ENCODE peak calls at places on chromosomes 3 and 15, in eight cellular contexts. U is left ventricle myocardium inferior, N is heart left ventricle, I is progenitor cell of endocrine pancreas, L is A549, P is endothelial cell, J is K562, F is epithelial cell of esophagus. K is an unnamed sample.
A peak's percentile ranks its signal among the peaks of the same experiment; 100 is the strongest.

GRCh38 chr15:79049416-79049815 is 41.2 kb downstream of the RASGRF1 start:
- DNase-seq in P (no peak), J (no peak), F (no peak), N (no peak), I (no peak), U (no peak), L (no peak), K (no peak)

GRCh38 chr15:77630956-77631789 is 1.5 kb downstream of the LINGO1 start:
- DNase-seq in J (no peak), P (peak; percentile 44), L (peak; percentile 25), I (no peak), F (no peak), N (no peak), U (no peak), K (no peak)

GRCh38 chr3:46538803-46539442 is 27.2 kb downstream of the LRRC2 start:
- DNase-seq in P (peak; percentile 33), I (no peak), F (no peak), U (peak; percentile 34), N (peak; percentile 44), L (no peak), J (no peak), K (peak; percentile 24)

GRCh38 chr15:40660686-40661085 is 34.3 kb upstream of the RAD51 start:
- DNase-seq in J (no peak), F (no peak), L (no peak), N (no peak), I (no peak), P (no peak), U (no peak), K (no peak)

GRCh38 chr3:46423588-46423987 is 16.5 kb downstream of the CCRL2 start:
- DNase-seq in I (no peak), U (no peak), P (no peak), F (peak; percentile 92), J (no peak), L (no peak), N (no peak), K (peak; percentile 97)

GRCh38 chr3:17759901-17760300 is 17.5 kb upstream of the TBC1D5 start:
- DNase-seq in N (no peak), F (no peak), I (no peak), L (no peak), P (no peak), J (no peak), U (no peak), K (no peak)

GRCh38 chr3:129654126-129654525 is 47.6 kb upstream of the PLXND1 start:
- DNase-seq in U (no peak), L (no peak), P (no peak), F (no peak), J (no peak), N (no peak), I (no peak), K (no peak)

GRCh38 chr3:52222319-52223221 is 2.9 kb downstream of the TLR9 start:
- DNase-seq in N (no peak), L (no peak), J (no peak), I (no peak), F (no peak), P (no peak), U (no peak), K (no peak)

GRCh38 chr15:35986072-35986666 is 440.2 kb upstream of the DPH6 start:
- DNase-seq in P (no peak), U (peak; percentile 76), J (no peak), I (no peak), F (no peak), L (no peak), N (peak; percentile 70), K (no peak)
- TF ChIP-seq CTCF in P (no peak), U (no peak), J (no peak), I (no peak), F (no peak), L (no peak), N (no peak), K (no peak)

GRCh38 chr3:66822059-66823009 is 175.8 kb upstream of the KBTBD8 start:
- DNase-seq in J (peak; percentile 64), N (peak; percentile 35), P (peak; percentile 82), I (peak; percentile 42), L (peak; percentile 60), U (peak; percentile 22), F (peak; percentile 82), K (peak; percentile 81)

GRCh38 chr3:66823010-66823399 is 175.1 kb upstream of the KBTBD8 start:
- DNase-seq in U (no peak), L (no peak), N (no peak), P (no peak), F (no peak), J (no peak), I (no peak), K (no peak)

GRCh38 chr3:66817946-66818557 is 180.1 kb upstream of the KBTBD8 start:
- DNase-seq in J (no peak), U (no peak), P (no peak), I (no peak), F (no peak), L (no peak), N (peak; percentile 18), K (no peak)

GRCh38 chr3:66823532-66823931 is 174.6 kb upstream of the KBTBD8 start:
- DNase-seq in N (no peak), I (no peak), F (no peak), L (no peak), U (no peak), P (no peak), J (no peak), K (no peak)

DNA sequence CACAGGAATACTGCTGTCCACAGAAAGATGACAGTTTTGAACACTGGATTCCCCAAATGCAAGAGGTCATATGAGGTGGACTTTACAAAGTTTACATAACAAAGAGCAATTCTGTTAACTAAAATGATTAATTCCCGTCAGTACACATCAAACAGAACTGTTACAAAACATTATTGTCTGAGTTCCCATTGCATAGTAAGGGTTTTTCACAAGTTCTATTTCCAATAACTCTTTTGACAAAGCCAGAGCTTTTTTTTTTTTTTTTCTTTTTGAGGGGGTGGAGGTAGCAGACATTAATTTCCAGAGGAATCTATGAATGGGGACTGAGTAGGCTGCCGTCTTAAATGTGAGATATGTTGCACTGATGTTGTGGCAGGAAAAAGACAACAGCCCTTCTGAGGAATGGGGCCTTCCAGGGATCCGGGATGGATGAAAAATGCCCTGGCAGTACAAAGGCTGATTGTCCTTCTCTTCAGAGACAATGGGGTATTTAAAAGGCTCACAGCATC is 178.1 kb upstream of the KBTBD8 start:
- DNase-seq in P (no peak), U (no peak), F (no peak), J (no peak), L (no peak), N (no peak), I (no peak), K (no peak)
- TF ChIP-seq CTCF in P (no peak), U (no peak), F (no peak), J (no peak), L (no peak), N (no peak), I (no peak), K (no peak)

GRCh38 chr15:39313467-39313866 is 267.4 kb upstream of the THBS1 start:
- DNase-seq in U (no peak), N (no peak), J (no peak), L (no peak), I (no peak), P (no peak), F (no peak), K (no peak)

GRCh38 chr15:39315200-39315599 is 265.7 kb upstream of the THBS1 start:
- DNase-seq in P (no peak), I (no peak), J (no peak), F (no peak), U (no peak), L (no peak), N (no peak), K (no peak)

GRCh38 chr15:39310633-39311032 is 270.2 kb upstream of the THBS1 start:
- DNase-seq in J (no peak), U (no peak), I (no peak), P (no peak), L (no peak), N (no peak), F (peak; percentile 84), K (peak; percentile 46)

GRCh38 chr15:39313881-39314280 is 267.0 kb upstream of the THBS1 start:
- DNase-seq in J (no peak), F (no peak), P (no peak), N (no peak), I (no peak), U (no peak), L (no peak), K (no peak)

DNA sequence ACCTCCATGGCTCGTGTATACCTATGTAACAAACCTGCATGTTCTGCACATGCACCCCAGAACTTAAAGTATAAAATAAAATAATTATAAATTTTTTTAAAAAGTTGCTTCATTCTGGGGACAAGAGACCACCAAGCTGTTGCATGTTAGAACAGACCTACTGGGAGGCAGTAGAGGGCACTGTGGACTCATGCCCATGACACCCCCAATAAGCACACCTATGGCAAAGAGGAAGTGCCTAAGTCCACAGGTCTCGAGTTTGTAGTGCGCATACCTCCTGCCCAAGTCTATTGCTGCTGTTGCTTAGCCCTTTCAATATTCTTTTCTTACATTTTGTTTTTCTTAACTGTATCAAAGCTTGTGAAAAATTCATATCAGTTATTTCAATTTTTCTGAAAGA is 267.9 kb upstream of the THBS1 start:
- DNase-seq in U (no peak), I (no peak), F (peak; percentile 49), N (peak; percentile 21), P (no peak), L (peak; percentile 47), J (peak; percentile 10), K (peak; percentile 23)
- TF ChIP-seq CTCF in U (peak; percentile 52), I (peak; percentile 14), F (peak; percentile 20), N (peak; percentile 23), P (no peak), L (no peak), J (peak; percentile 34), K (no peak)

GRCh38 chr3:139561428-139561827 is 21.9 kb upstream of the RBP1 start:
- DNase-seq in J (no peak), N (no peak), I (no peak), U (no peak), L (no peak), F (no peak), P (no peak), K (no peak)

GRCh38 chr3:139561959-139562676 is 22.6 kb upstream of the RBP1 start:
- DNase-seq in P (peak; percentile 55), I (no peak), N (no peak), L (peak; percentile 29), J (peak; percentile 47), F (peak; percentile 74), U (no peak), K (peak; percentile 56)

GRCh38 chr3:139558351-139559170 is 19.0 kb upstream of the RBP1 start:
- DNase-seq in J (no peak), L (no peak), I (no peak), U (no peak), N (no peak), F (peak; percentile 47), P (no peak), K (no peak)

GRCh38 chr3:139559541-139559940 is 20.0 kb upstream of the RBP1 start:
- DNase-seq in U (no peak), P (no peak), N (no peak), I (no peak), J (no peak), F (peak; percentile 97), L (no peak), K (peak; percentile 24)

DNA sequence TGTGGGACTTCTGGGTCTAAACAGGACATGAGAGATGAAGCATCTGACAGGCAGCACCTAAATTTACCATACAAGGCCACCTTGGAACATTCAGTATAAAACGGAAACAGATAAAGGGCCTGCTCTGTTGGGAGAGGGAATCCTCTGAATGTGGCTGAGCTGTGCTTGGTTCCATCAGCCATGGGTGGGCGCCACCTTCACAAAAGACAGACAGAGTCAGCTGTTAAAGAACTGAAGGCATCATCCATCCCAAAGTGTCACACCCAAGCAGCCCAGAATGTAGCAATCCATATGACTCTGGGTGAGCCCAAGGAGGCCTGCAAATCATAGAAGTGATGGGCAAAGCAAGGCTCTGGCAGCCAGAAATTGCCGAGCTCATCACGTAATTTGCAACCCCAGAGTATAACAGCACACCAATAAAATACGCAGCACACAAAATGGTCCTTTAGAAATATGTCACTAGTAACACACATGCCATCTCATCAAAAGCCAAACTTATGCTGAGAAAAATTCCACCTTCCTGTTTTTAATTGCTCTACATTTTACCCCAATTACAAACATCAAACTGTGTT is 24.8 kb upstream of the RBP1 start:
- DNase-seq in J (no peak), I (no peak), U (no peak), P (peak; percentile 22), N (no peak), F (peak; percentile 47), L (no peak), K (peak; percentile 34)
- TF ChIP-seq CTCF in J (peak; percentile 26), I (peak; percentile 31), U (peak; percentile 34), P (peak; percentile 21), N (peak; percentile 21), F (peak; percentile 59), L (no peak), K (no peak)

K was measured in MCF 10A.